ENCODE peak calls at places on chromosomes 3 and 15, in four cellular contexts. One of them, this sample, is unnamed.

GRCh38 chr15:95626501-95627361 is 703.8 kb upstream of the NR2F2 start:
- DNase-seq in H1: no peak
- DNase-seq in IMR-90: peak; percentile 20
- DNase-seq in H9: peak; percentile 29
- DNase-seq in this sample: peak; percentile 39

GRCh38 chr3:72154391-72155300 is 369.7 kb upstream of the PROK2 start:
- DNase-seq in IMR-90: peak; percentile 11
- DNase-seq in H1: no peak
- DNase-seq in H9: no peak
- DNase-seq in this sample: no peak

GRCh38 chr3:46702246-46703012 is 1.2 kb downstream of the TMIE start:
- DNase-seq in IMR-90: no peak
- DNase-seq in H9: no peak
- DNase-seq in H1: no peak
- DNase-seq in this sample: no peak

GRCh38 chr15:42650208-42651066 is 75.0 kb downstream of the STARD9 start:
- DNase-seq in H9: peak; percentile 51
- DNase-seq in IMR-90: peak; percentile 88
- DNase-seq in H1: peak; percentile 71
- DNase-seq in this sample: peak; percentile 73

GRCh38 chr3:30681276-30682211 is 75.1 kb downstream of the TGFBR2 start:
- DNase-seq in H1: no peak
- DNase-seq in H9: no peak
- DNase-seq in IMR-90: peak; percentile 68
- DNase-seq in this sample: no peak

GRCh38 chr3:45957606-45958005 is 14.3 kb downstream of the CXCR6 start:
- DNase-seq in IMR-90: no peak
- DNase-seq in H9: no peak
- DNase-seq in H1: no peak
- DNase-seq in this sample: no peak

GRCh38 chr15:60918234-60918964 is 310.7 kb downstream of the RORA start:
- DNase-seq in H1: no peak
- DNase-seq in H9: no peak
- DNase-seq in IMR-90: no peak
- DNase-seq in this sample: no peak

GRCh38 chr3:156181509-156181908 is 61.1 kb downstream of the KCNAB1 start:
- DNase-seq in IMR-90: peak; percentile 72
- DNase-seq in H9: no peak
- DNase-seq in H1: no peak
- DNase-seq in this sample: peak; percentile 19

GRCh38 chr15:75129788-75130187 is 71.9 kb upstream of the C15orf39 start:
- DNase-seq in H9: no peak
- DNase-seq in IMR-90: no peak
- DNase-seq in H1: no peak
- DNase-seq in this sample: no peak
- H4K5ac ChIP-seq in H9: no peak overlapping the region
- H4K5ac ChIP-seq in IMR-90: no peak overlapping the region
- H4K5ac ChIP-seq in H1: no peak overlapping the region
- H4K5ac ChIP-seq in this sample: no peak overlapping the region

DNA sequence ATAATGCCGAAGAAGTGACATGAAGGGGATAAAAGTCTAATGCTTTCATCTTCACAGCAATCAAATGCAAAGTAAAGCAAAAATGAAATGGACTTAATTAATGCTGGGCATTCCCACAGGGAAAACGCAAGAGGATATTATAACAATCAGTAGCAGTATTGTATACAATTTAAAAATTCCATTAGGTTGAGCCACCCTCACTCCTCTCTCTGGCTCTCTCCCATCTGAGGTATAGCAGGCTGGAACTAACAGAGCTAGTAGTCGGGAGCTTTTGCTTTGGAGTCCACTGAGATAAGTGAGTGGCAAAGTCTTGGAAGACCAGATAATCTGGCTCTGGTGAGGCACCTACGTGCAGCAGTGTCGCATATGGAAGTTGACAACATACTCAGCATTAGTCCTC is 33.9 kb downstream of the DET1 start:
- DNase-seq in H1: no peak
- DNase-seq in H9: no peak
- DNase-seq in IMR-90: peak; percentile 64
- DNase-seq in this sample: no peak
- H4K8ac ChIP-seq in H1: no peak overlapping the region
- H4K8ac ChIP-seq in H9: no peak overlapping the region
- H4K8ac ChIP-seq in IMR-90: no peak overlapping the region
- H4K8ac ChIP-seq in this sample: no peak overlapping the region

GRCh38 chr3:127352612-127353011 is 64.8 kb upstream of the PRR20G start:
- DNase-seq in H1: no peak
- DNase-seq in IMR-90: no peak
- DNase-seq in H9: no peak
- DNase-seq in this sample: no peak

GRCh38 chr3:127351350-127351749 is 63.5 kb upstream of the PRR20G start:
- DNase-seq in IMR-90: no peak
- DNase-seq in H9: no peak
- DNase-seq in H1: peak; percentile 27
- DNase-seq in this sample: no peak

GRCh38 chr3:127351775-127352350 is 64.0 kb upstream of the PRR20G start:
- DNase-seq in H9: no peak
- DNase-seq in IMR-90: no peak
- DNase-seq in H1: peak; percentile 40
- DNase-seq in this sample: no peak

GRCh38 chr3:127349501-127350171 is 61.8 kb upstream of the PRR20G start:
- DNase-seq in H9: no peak
- DNase-seq in IMR-90: no peak
- DNase-seq in H1: peak; percentile 46
- DNase-seq in this sample: no peak

DNA sequence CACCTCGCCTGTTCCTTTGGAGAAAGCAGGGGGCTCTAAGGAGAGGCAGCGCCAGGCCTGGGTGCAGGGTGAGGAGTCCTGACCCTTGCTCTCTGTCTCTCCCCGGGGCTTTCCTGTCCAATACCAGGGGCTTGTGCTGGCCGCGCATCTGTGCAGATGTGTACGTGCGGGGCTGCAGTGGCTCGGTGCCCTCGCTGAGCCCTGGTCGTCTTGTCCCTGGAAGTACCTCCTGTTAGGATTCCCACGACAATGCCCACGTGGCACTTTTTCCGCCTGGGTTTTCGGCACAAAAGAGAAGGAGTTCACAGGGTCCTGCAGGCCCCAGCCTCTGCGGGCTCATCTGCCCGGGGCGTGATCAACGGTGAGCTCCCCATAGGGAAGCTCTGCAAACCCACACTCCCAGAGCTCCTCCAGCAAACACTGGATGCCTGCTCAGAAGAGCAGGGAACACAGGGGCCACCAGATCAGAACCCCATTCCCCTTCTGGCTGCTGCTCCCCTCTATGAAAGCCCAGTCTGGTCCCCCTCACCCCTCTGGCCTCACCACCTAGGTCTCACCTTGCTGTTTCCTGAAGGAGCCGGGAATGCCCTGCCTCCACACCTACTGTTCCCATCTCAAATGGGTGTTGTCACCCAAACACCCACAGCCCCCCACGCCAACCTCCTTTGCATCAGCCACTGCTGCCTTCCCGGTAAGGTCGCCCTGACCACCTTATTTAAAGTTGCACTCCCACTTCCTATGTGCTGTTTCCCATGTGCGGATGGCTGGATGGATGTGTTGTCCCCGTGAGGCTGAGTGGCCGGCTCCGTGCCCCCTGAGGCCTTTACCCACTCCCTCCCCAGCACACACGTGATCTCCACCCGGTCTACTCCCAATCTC is 62.6 kb upstream of the PRR20G start:
- DNase-seq in H1: peak; percentile 41
- DNase-seq in IMR-90: no peak
- DNase-seq in H9: no peak
- DNase-seq in this sample: no peak
- H4K5ac ChIP-seq in H1: no peak overlapping the region
- H4K5ac ChIP-seq in IMR-90: no peak overlapping the region
- H4K5ac ChIP-seq in H9: no peak overlapping the region
- H4K5ac ChIP-seq in this sample: no peak overlapping the region

GRCh38 chr3:11591401-11592266 is 52.1 kb downstream of the VGLL4 start:
- DNase-seq in H1: no peak
- DNase-seq in H9: peak; percentile 54
- DNase-seq in IMR-90: peak; percentile 87
- DNase-seq in this sample: peak; percentile 98
- H4K8ac ChIP-seq in H1: no peak overlapping the region
- H4K8ac ChIP-seq in H9: no peak overlapping the region
- H4K8ac ChIP-seq in IMR-90: peak overlapping the region; percentile 83
- H4K8ac ChIP-seq in this sample: no peak overlapping the region

DNA sequence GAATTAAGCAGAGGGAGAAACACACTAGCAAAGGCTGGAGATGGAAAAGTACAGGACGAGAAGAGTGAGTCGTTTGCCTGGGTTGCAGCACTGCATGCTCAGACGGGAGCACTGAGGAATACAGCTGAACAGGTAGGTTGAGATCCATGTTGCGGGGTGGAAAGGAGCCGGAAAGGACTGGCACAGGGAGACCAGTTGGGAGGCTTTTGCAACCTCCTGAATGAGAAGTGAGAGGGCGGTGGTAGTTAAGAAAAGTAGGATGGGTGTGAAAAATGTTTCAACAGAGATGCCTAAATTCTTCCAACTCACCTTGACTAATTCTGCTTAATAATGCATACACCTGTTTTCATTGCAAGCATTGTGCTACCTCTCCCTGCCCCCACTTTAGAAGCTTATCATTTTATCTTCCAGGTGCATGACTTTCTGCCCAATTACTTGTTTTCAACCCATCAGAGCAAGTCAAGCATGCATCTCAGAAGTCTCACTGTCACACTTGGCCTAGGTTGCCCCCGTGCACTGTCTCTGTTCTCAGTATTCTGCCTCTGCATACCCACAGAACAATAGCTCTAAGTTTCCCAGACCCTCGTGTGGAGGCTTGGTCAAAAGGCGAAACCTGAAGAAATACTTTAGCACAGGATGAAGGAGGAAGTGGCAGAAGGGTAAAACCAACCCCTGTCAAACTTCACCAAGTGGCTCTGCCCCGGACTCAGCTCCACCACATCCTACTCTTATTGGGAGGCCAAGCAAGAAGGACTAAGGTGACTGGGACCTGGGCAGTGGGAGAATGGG is 199.3 kb upstream of the BCL6 start:
- DNase-seq in H9: no peak
- DNase-seq in IMR-90: no peak
- DNase-seq in H1: no peak
- DNase-seq in this sample: no peak
- H4K5ac ChIP-seq in H9: no peak overlapping the region
- H4K5ac ChIP-seq in IMR-90: no peak overlapping the region
- H4K5ac ChIP-seq in H1: no peak overlapping the region
- H4K5ac ChIP-seq in this sample: no peak overlapping the region

GRCh38 chr3:150255416-150255815 is 152.7 kb upstream of the TSC22D2 start:
- DNase-seq in IMR-90: no peak
- DNase-seq in H1: no peak
- DNase-seq in H9: no peak
- DNase-seq in this sample: no peak
- H4K8ac ChIP-seq in IMR-90: peak overlapping the region; percentile 17
- H4K8ac ChIP-seq in H1: no peak overlapping the region
- H4K8ac ChIP-seq in H9: no peak overlapping the region
- H4K8ac ChIP-seq in this sample: no peak overlapping the region

DNA sequence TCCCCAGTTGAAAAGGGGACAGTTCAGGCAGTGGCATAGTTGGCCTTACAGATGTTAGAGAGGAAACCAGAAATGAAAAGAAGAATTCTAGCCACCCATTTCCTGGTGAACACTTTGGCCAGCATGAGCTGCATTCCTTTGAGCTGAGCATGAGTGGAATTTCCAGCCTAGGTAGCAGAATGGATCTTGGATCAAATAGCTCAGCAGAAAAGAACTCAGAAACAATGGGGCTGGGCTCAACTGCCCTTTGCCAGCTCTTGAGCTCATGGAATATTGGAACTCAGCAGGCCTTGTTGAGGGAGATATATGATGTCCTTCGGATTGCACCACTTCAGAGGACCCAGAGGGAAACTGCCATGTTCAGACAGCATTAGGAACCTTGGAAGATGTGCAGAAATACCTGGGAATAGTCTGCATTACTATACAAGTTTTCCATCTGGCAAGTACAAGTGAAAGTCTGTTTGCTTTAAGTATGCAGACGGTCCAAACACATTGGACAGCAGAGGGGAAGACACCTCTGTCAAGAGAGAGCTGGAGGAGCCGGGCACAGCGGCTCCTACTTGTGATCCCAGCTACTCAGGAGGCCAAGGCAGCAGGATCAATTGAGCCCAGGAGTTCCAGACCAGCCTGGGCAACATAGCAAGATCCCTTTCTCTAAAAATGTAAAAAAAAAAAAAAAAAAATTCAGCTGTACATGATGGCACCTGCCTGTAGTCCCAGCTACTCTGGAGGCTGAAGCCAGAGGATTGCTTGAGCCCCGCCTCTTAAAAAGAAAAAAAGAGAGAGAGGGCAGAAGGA is 3.1 kb upstream of the CDV3 start:
- DNase-seq in IMR-90: peak; percentile 81
- DNase-seq in H9: no peak
- DNase-seq in H1: no peak
- DNase-seq in this sample: peak; percentile 86
- H4K5ac ChIP-seq in IMR-90: peak overlapping the region; percentile 46
- H4K5ac ChIP-seq in H9: no peak overlapping the region
- H4K5ac ChIP-seq in H1: no peak overlapping the region
- H4K5ac ChIP-seq in this sample: no peak overlapping the region

GRCh38 chr3:129051776-129052400 is 8.7 kb upstream of the GP9 start:
- DNase-seq in H9: no peak
- DNase-seq in IMR-90: no peak
- DNase-seq in H1: no peak
- DNase-seq in this sample: no peak

GRCh38 chr3:129056832-129057231 is 3.7 kb upstream of the GP9 start:
- DNase-seq in IMR-90: no peak
- DNase-seq in H1: no peak
- DNase-seq in H9: no peak
- DNase-seq in this sample: no peak

GRCh38 chr3:129057249-129057648 is 3.3 kb upstream of the GP9 start:
- DNase-seq in IMR-90: no peak
- DNase-seq in H1: no peak
- DNase-seq in H9: no peak
- DNase-seq in this sample: no peak

GRCh38 chr3:129052675-129053074 is 7.9 kb upstream of the GP9 start:
- DNase-seq in IMR-90: no peak
- DNase-seq in H1: no peak
- DNase-seq in H9: no peak
- DNase-seq in this sample: no peak

DNA sequence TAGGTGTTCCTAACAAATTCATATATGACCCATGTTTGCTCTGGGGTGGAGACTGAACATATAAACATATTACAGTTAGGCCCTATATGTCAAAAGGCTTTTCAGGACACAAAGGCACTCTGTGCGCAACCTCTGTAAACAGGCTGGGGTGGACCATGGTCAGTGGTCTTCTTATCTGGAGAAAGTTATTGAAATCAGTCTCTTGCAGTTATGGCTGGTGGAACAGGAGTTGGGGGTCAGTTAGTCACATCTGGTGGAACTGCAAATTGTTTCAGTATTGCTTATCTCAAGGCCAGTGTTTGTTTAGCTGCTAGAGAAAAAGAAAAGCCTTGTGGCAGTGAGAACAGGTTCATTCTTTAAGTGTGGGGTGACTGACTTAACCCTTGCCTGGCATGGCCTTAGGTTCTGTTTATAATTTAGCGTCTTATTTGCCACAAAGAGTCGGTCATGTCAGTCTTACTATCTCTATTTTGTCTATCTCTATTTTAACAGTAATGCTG is 5.9 kb upstream of the GP9 start:
- DNase-seq in H1: no peak
- DNase-seq in IMR-90: no peak
- DNase-seq in H9: no peak
- DNase-seq in this sample: no peak
- H4K8ac ChIP-seq in H1: no peak overlapping the region
- H4K8ac ChIP-seq in IMR-90: no peak overlapping the region
- H4K8ac ChIP-seq in H9: no peak overlapping the region
- H4K8ac ChIP-seq in this sample: no peak overlapping the region

This sample was measured in mesendoderm.